ENCODE peak calls at places on chromosome 16, in nine cellular contexts. K, B, L, Y, E, G, D, M and U are unnamed samples.

GRCh38 chr16:52193441-52193840 is 353.5 kb downstream of the TOX3 start:
- DNase-seq in D (no peak), G (no peak), K (no peak), L (no peak), E (no peak), B (no peak), Y (no peak), M (no peak), U (no peak)

GRCh38 chr16:14423344-14423743 is 206.7 kb downstream of the PARN start:
- DNase-seq in L (peak), E (no peak), Y (no peak), G (no peak), D (no peak), K (no peak), B (no peak), M (no peak), U (no peak)

GRCh38 chr16:75820672-75821071 is 94.4 kb upstream of the CPHXL start:
- DNase-seq in B (no peak), L (no peak), E (no peak), D (peak), M (peak), G (no peak), Y (no peak), K (no peak), U (no peak)

GRCh38 chr16:50534556-50534955 is 13.6 kb upstream of the NKD1 start:
- DNase-seq in K (no peak), D (no peak), B (no peak), E (no peak), G (no peak), L (no peak), M (no peak), Y (no peak), U (no peak)

GRCh38 chr16:76268824-76269223 is 8.4 kb upstream of the CNTNAP4 start:
- DNase-seq in B (no peak), Y (no peak), L (no peak), D (no peak), K (no peak), E (no peak), G (no peak), M (no peak), U (no peak)

GRCh38 chr16:67459858-67460144 is 21.2 kb downstream of the ATP6V0D1 start:
- DNase-seq in K (peak), B (no peak), Y (peak), E (peak), D (no peak), M (no peak), G (no peak), L (no peak), U (no peak)

GRCh38 chr16:8887952-8888560 is 5.9 kb downstream of the LITAFD start:
- DNase-seq in M (no peak), K (peak), E (peak), G (peak), D (no peak), Y (peak), L (peak), B (peak), U (no peak)

GRCh38 chr16:17364319-17365210 is 106.2 kb downstream of the XYLT1 start:
- DNase-seq in E (no peak), Y (no peak), L (peak), K (no peak), D (peak), M (no peak), G (no peak), B (no peak), U (peak)

GRCh38 chr16:51313204-51313603 is 162.1 kb upstream of the SALL1 start:
- DNase-seq in Y (no peak), M (no peak), E (no peak), L (no peak), D (peak), K (no peak), B (no peak), G (no peak), U (no peak)

GRCh38 chr16:20073203-20074088 is at the start of gene GPR139:
- DNase-seq in L (no peak), G (no peak), Y (no peak), E (no peak), D (no peak), K (no peak), M (no peak), B (no peak), U (no peak)

GRCh38 chr16:63749256-63749655 is 1372.6 kb downstream of the CDH11 start:
- DNase-seq in M (no peak), Y (no peak), D (peak), B (no peak), E (no peak), G (no peak), L (no peak), K (no peak), U (no peak)

GRCh38 chr16:62035115-62036092 is 834 bp downstream of the CDH8 start:
- DNase-seq in D (no peak), E (no peak), M (no peak), L (no peak), B (no peak), G (no peak), Y (peak), K (no peak), U (no peak)

GRCh38 chr16:17529982-17530760 is 59.4 kb upstream of the XYLT1 start:
- DNase-seq in K (no peak), B (no peak), M (no peak), E (no peak), L (no peak), G (no peak), D (no peak), Y (no peak), U (no peak)

GRCh38 chr16:23835390-23836077 is at the start of gene PRKCB:
- DNase-seq in E (peak), B (peak), G (peak), L (peak), Y (peak), D (no peak), K (peak), M (peak), U (peak)

GRCh38 chr16:88317619-88317977 is 65.2 kb upstream of the ZNF469 start:
- DNase-seq in D (no peak), K (no peak), M (no peak), Y (no peak), G (no peak), L (peak), E (no peak), B (no peak), U (no peak)

GRCh38 chr16:67708368-67708771 is 10.7 kb downstream of the GFOD2 start:
- DNase-seq in E (no peak), D (no peak), M (no peak), B (no peak), Y (no peak), G (no peak), L (peak), K (no peak), U (no peak)

GRCh38 chr16:65888201-65888600 is 478.3 kb upstream of the CDH5 start:
- DNase-seq in B (no peak), L (peak), D (no peak), M (no peak), G (no peak), Y (no peak), K (no peak), E (no peak), U (no peak)

GRCh38 chr16:14496786-14497185 is 133.3 kb downstream of the PARN start:
- DNase-seq in M (no peak), D (no peak), B (no peak), E (no peak), L (no peak), G (no peak), K (no peak), Y (no peak), U (no peak)

GRCh38 chr16:59394526-59394925 is 660.4 kb upstream of the GOT2 start:
- DNase-seq in Y (no peak), B (no peak), L (no peak), E (no peak), K (no peak), G (no peak), M (no peak), D (no peak), U (no peak)

GRCh38 chr16:74695450-74696422 is 4.9 kb downstream of the MLKL start:
- DNase-seq in D (no peak), K (peak), M (peak), L (peak), Y (peak), E (peak), G (peak), B (peak), U (peak)

GRCh38 chr16:11530171-11530940 is 56.4 kb downstream of the LITAF start:
- DNase-seq in K (no peak), G (no peak), B (no peak), E (no peak), D (peak), Y (no peak), L (peak), M (no peak), U (no peak)

GRCh38 chr16:17404903-17405691 is 65.7 kb downstream of the XYLT1 start:
- DNase-seq in K (peak), E (peak), D (no peak), Y (peak), G (peak), B (peak), L (peak), M (no peak), U (no peak)

GRCh38 chr16:56263711-56264608 is 72.7 kb downstream of the GNAO1 start:
- DNase-seq in M (no peak), E (no peak), G (no peak), K (peak), B (peak), Y (no peak), D (no peak), L (no peak), U (no peak)
- H3K27ac ChIP-seq in M (no peak), E (no peak), G (no peak), K (peak), B (peak), Y (no peak), D (no peak), L (no peak), U (no peak)

GRCh38 chr16:27363797-27364196 is 38.2 kb upstream of the IL21R start:
- DNase-seq in L (no peak), Y (peak), K (no peak), M (no peak), B (no peak), D (no peak), E (peak), G (peak), U (no peak)
- H3K27ac ChIP-seq in L (no peak), Y (no peak), K (no peak), M (peak), B (no peak), D (peak), E (no peak), G (no peak), U (peak)

GRCh38 chr16:30904114-30904780 is 7.8 kb downstream of the CTF1 start:
- DNase-seq in K (no peak), M (no peak), D (no peak), B (no peak), Y (no peak), G (no peak), E (peak), L (no peak), U (no peak)
- H3K27ac ChIP-seq in K (peak), M (peak), D (no peak), B (peak), Y (peak), G (peak), E (peak), L (no peak), U (no peak)

DNA sequence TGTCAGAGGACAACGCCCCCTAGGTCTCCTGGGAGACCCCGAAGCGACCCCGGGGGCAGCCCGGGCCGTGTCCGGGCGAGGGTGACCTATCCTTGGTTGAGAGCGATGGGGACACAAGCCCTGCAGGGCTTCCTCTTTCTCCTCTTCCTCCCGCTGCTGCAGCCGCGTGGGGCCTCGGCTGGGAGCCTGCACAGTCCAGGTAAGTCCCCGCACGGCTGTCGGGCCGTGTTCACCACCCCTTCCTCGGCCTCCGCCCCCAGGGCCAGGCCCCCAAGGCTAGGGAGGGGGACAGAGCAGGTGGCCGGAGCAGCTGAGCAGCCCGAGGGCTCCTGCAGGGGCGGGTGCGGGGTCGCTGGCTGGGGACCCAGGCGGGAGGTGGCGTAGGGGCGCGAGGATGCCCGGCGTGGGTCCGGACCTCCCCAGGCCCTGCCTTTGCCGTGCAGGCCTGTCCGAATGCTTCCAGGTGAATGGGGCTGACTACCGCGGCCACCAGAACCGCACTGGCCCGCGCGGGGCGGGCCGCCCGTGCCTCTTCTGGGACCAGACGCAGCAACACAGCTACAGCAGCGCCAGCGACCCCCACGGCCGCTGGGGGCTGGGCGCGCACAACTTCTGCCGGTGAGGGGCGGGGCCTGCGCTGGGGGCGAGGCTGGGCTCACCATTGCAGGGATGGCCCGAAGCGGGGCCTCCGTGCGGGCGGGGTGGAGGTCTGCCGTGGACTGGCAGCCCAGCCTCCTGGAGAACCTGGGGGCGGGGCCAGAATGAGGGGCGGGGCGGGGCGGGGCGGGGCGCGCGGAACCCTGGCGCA is 545 bp downstream of the KREMEN2 start:
- DNase-seq in L (no peak), Y (peak), E (peak), M (peak), G (no peak), K (no peak), B (no peak), D (peak), U (no peak)
- H3K27ac ChIP-seq in L (no peak), Y (no peak), E (no peak), M (peak), G (no peak), K (no peak), B (no peak), D (no peak), U (no peak)

GRCh38 chr16:16019488-16019887 is 70.1 kb downstream of the ABCC1 start:
- DNase-seq in Y (peak), M (peak), K (no peak), B (no peak), E (no peak), L (peak), G (no peak), D (no peak), U (no peak)
- H3K27ac ChIP-seq in Y (peak), M (peak), K (no peak), B (no peak), E (no peak), L (peak), G (no peak), D (no peak), U (peak)

GRCh38 chr16:58249780-58250478 is 44.9 kb downstream of the PRSS54 start:
- DNase-seq in L (peak), M (peak), K (peak), G (peak), D (peak), B (peak), Y (peak), E (peak), U (peak)
- H3K27ac ChIP-seq in L (peak), M (peak), K (peak), G (no peak), D (peak), B (no peak), Y (no peak), E (peak), U (peak)

GRCh38 chr16:56988161-56988947 is 1.0 kb upstream of the NLRC5 start:
- DNase-seq in L (no peak), E (no peak), Y (no peak), D (no peak), G (peak), K (no peak), B (no peak), M (no peak), U (no peak)

GRCh38 chr16:56993204-56993603 is 3.8 kb downstream of the NLRC5 start:
- DNase-seq in G (no peak), D (no peak), Y (no peak), K (no peak), L (peak), M (no peak), E (no peak), B (no peak), U (no peak)

GRCh38 chr16:56989988-56990387 is 631 bp downstream of the NLRC5 start:
- DNase-seq in L (no peak), E (no peak), M (no peak), D (no peak), K (no peak), Y (no peak), B (no peak), G (no peak), U (no peak)

GRCh38 chr16:56988948-56989945 is at the start of gene NLRC5:
- DNase-seq in Y (peak), K (peak), B (peak), G (peak), E (peak), D (peak), M (peak), L (peak), U (no peak)

GRCh38 chr16:56990407-56991286 is 1.3 kb downstream of the NLRC5 start:
- DNase-seq in L (no peak), K (no peak), Y (no peak), E (no peak), M (no peak), D (no peak), B (no peak), G (no peak), U (no peak)
- H3K27ac ChIP-seq in L (no peak), K (peak), Y (no peak), E (peak), M (no peak), D (no peak), B (peak), G (peak), U (no peak)

GRCh38 chr16:79970091-79970490 is 369.6 kb upstream of the MAF start:
- DNase-seq in B (no peak), Y (no peak), E (no peak), D (no peak), L (no peak), M (no peak), K (no peak), G (no peak), U (no peak)
- H3K27ac ChIP-seq in B (peak), Y (peak), E (no peak), D (no peak), L (no peak), M (peak), K (peak), G (no peak), U (no peak)

DNA sequence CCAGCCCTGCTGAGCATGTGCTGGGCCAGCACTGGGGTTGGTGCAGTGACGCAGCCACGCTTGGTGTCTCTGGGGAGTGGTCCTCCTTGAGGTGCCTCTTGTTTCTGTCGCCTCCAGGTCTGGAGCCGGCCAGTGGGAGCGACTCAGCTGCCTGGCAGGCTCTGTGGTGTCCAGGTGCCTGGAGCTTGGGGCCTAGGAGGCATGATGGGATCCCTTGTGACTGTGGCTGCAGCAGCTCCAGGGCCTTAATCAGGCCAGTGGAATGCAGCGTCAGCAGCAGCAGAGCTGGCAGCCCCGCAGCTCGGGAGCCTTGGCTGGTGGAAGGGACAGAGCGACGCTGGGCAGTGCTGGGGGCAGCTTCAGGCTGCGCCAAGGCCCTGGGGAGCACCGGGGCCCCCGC is 74.7 kb upstream of the CIBAR2 start:
- DNase-seq in G (no peak), E (no peak), M (no peak), B (no peak), L (peak), Y (peak), K (peak), D (no peak), U (no peak)
- H3K27ac ChIP-seq in G (no peak), E (no peak), M (no peak), B (peak), L (peak), Y (no peak), K (peak), D (no peak), U (no peak)